ENCODE peak calls at places on chromosome 21, in six cellular contexts. H is Panc1, X is A549, E is iPS DF 6.9, Z is Peyer's patch, Q is body of pancreas. L is an unnamed sample. For H3K4me1, the result is how much of the 10 kb centered on the place peaks cover.

GRCh38 chr21:16071082-16071481 is 341.3 kb downstream of the USP25 start:
- DNase-seq in H (no peak), X (no peak), E (no peak), Z (no peak), Q (no peak), L (peak)

GRCh38 chr21:19029816-19030215 is 626.2 kb upstream of the TMPRSS15 start:
- DNase-seq in H (no peak), X (no peak), E (no peak), Z (no peak), Q (no peak), L (no peak)

GRCh38 chr21:14913576-14914146 is 151.1 kb downstream of the NRIP1 start:
- DNase-seq in H (no peak), X (no peak), E (no peak), Z (no peak), Q (no peak), L (no peak)

GRCh38 chr21:26148071-26148470 is 22.5 kb downstream of the APP start:
- DNase-seq in H (no peak), X (peak), E (no peak), Z (no peak), Q (no peak), L (no peak)

GRCh38 chr21:41668051-41668541 is 98.8 kb downstream of the RIPK4 start:
- DNase-seq in H (no peak), X (no peak), E (no peak), Z (no peak), Q (no peak), L (no peak)

GRCh38 chr21:25568230-25568629 is 39.1 kb downstream of the MRPL39 start:
- DNase-seq in H (no peak), X (no peak), E (no peak), Z (no peak), Q (no peak), L (no peak)

GRCh38 chr21:28959367-28960099 is 33.1 kb downstream of the LTN1 start:
- DNase-seq in H (no peak), X (peak), E (no peak), Z (no peak), Q (no peak), L (no peak)

GRCh38 chr21:37915941-37916794 is at the start of gene KCNJ6:
- DNase-seq in H (no peak), X (peak), E (no peak), Z (no peak), Q (peak), L (peak)

GRCh38 chr21:20698585-20698984 is 299.6 kb upstream of the NCAM2 start:
- DNase-seq in H (no peak), X (no peak), E (no peak), Z (no peak), Q (no peak), L (no peak)

DNA sequence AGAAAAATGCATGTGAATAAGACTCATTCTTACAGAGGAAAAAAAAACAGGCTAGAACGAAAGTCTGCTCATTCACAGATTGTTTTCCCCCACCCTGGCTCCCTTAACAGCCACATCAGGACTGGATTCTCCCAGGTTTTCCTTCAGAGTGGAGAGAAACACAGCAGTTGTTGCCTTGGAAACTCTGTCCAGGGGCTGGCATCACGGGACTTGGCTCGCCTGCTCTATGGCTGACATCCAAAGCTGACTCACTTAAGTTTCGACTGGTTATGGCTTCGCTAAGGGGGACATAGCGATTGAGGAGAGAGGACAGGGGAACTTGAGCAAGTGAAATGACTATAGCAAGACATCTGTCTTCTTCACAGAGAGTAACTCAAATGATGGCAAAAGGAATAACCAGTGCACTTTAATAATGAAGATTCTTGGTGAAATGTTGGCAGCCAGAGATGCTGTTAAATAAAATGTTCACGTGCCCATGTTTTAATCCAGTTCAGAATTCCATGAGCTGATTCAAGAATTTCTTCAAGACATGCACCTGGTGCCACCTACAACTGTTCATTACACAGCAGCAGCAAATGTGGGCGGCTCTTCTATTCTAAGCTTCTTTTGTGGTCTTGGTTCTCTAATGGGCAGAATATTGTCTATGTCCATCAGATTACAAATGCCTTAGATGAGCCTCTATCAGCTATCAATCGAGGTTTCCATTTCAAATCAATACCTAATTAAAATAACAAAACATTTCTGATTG is 21.8 kb downstream of the MIS18A start:
- DNase-seq in H (no peak), X (peak), E (no peak), Z (no peak), Q (peak), L (peak)
- H3K27ac ChIP-seq in H (no peak), X (no peak), E (no peak), Z (peak), Q (no peak), L (no peak)

DNA sequence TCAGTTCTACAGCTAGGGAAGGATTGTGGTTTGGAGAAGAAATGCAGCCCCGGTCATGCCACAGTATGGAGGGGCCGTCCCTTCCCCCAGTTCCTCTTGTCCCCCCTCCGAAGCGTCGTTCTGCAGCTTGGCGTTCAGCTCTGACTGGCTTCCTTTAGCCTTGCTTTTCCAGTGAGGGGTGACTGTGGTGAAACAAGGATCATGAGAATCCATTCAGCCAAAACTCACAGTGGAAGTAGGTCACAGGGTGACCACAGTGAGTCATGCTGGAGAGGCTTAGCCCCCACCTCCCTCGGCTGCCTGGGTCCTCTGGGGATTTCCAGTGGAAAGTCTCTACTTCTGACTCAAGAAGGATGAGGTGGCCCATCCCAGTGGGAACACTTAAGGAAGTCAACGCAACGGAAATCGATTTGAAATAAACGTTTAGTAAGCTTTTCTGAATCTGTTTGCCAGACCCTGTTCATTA is 37.3 kb upstream of the COL6A2 start:
- DNase-seq in H (no peak), X (peak), E (no peak), Z (peak), Q (peak), L (no peak)
- H3K4me1 ChIP-seq in H (under half), X (under half), E (under half), Z (under half), Q (under half), L (under half)

GRCh38 chr21:43585514-43585913 is 73.8 kb downstream of the HSF2BP start:
- DNase-seq in H (no peak), X (no peak), E (no peak), Z (no peak), Q (no peak), L (no peak)
- H3K27ac ChIP-seq in H (peak), X (peak), E (no peak), Z (peak), Q (no peak), L (peak)

DNA sequence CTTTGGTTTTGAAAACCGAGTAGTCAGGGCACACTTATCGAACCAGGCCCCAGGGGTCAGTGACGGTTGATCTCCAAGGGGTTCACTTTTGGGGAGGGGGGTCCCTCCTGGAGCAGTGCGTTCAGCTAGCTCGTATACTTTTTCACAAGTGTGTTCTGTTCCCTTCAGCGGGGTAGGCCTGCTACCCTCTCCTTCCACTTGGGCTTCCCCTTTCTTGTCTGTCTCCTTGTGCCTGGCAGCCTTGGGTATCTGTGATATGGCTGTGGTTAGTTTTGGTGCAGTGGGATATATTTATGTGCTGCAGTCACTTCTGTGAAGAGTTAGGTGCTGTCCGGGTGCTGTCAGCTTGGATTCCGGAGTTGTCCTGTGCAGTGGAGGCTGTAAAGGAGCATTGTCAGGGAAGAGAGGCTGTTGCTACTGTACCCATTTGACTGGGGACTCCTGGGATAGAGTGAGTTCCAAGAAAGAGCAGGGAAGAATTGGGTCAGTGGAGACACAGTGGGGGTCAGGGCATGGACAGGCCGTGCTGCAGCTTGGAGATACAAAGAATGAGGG is 29.7 kb downstream of the ADARB1 start:
- DNase-seq in H (no peak), X (no peak), E (no peak), Z (no peak), Q (no peak), L (no peak)
- H3K4me1 ChIP-seq in H (under half), X (under half), E (under half), Z (under half), Q (under half), L (under half)

GRCh38 chr21:36481639-36482038 is 1.7 kb upstream of the CLDN14 start:
- DNase-seq in H (no peak), X (no peak), E (no peak), Z (no peak), Q (peak), L (no peak)
- H3K27ac ChIP-seq in H (no peak), X (no peak), E (no peak), Z (no peak), Q (no peak), L (no peak)

GRCh38 chr21:44947111-44947929 is 7.5 kb downstream of the SLX9 start:
- DNase-seq in H (no peak), X (no peak), E (no peak), Z (no peak), Q (no peak), L (no peak)

GRCh38 chr21:44950016-44950326 is 10.1 kb downstream of the SLX9 start:
- DNase-seq in H (no peak), X (no peak), E (no peak), Z (no peak), Q (no peak), L (no peak)

GRCh38 chr21:44947930-44948331 is 8.1 kb downstream of the SLX9 start:
- DNase-seq in H (no peak), X (no peak), E (no peak), Z (no peak), Q (peak), L (no peak)

GRCh38 chr21:44949161-44950015 is 9.6 kb downstream of the SLX9 start:
- DNase-seq in H (peak), X (peak), E (peak), Z (peak), Q (peak), L (peak)

GRCh38 chr21:44948426-44949120 is 8.7 kb downstream of the SLX9 start:
- DNase-seq in H (no peak), X (no peak), E (no peak), Z (no peak), Q (no peak), L (no peak)
- H3K4me1 ChIP-seq in H (under half), X (under half), E (under half), Z (under half), Q (under half), L (under half)

GRCh38 chr21:34844033-34844923 is 175.5 kb downstream of the CLIC6 start:
- DNase-seq in H (no peak), X (no peak), E (no peak), Z (no peak), Q (peak), L (no peak)
- H3K27ac ChIP-seq in H (no peak), X (peak), E (no peak), Z (peak), Q (no peak), L (peak)

DNA sequence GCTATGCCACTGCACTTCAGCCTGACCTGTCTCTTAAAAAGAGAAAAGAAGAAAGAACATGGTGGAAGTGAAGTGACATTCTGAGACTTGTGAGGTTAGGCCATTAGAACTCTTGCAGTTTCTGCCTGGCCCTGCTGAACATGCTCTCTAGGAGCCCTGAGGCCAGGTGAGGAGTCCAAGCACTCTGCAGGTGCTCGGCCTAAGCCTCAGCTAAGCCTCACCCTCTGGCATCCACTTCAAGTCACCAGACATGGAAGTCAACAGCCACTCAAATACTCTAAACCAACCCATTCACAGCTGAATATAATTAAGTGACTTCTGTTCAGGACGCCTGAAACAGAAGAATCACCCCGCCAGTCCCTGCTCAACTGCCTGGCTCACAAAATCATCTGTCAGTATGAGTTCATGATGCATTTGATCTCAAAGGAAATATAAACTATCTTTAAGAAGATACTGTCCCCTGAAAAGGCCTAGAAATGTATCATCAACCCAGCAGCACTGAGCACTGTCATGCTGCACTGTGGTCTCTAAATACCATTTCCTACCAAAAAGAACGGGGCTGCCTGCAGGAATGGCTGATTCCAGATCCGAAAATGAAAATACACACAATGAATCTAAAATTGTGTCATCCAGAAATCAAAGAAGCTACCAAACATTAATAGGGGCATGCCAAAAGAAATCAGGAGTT is 118.8 kb downstream of the PSMG1 start:
- DNase-seq in H (no peak), X (no peak), E (no peak), Z (no peak), Q (no peak), L (no peak)
- H3K4me1 ChIP-seq in H (under half), X (under half), E (under half), Z (under half), Q (under half), L (under half)